ENCODE peak calls at places on chromosomes 11 and 22, in four cellular contexts. T is caudate nucleus, Y is activated T-cell treated with anti-CD3 and anti-CD28 coated beads for 1 hour, B is HFFc6. U is an unnamed sample.

GRCh38 chr22:18068381-18068988 is 9.3 kb upstream of the PEX26 start:
- DNase-seq in B (peak), Y (no peak), T (no peak), U (no peak)

GRCh38 chr22:44337658-44338004 is 24.9 kb upstream of the SHISAL1 start:
- DNase-seq in T (peak), B (peak), Y (no peak), U (no peak)

GRCh38 chr22:23053051-23053707 is 17.1 kb upstream of the GNAZ start:
- DNase-seq in Y (no peak), T (no peak), B (no peak), U (no peak)

GRCh38 chr22:29524440-29525191 is 28.9 kb downstream of the THOC5 start:
- DNase-seq in T (no peak), Y (peak), B (peak), U (peak)

GRCh38 chr22:35873426-35873825 is 155.2 kb downstream of the RBFOX2 start:
- DNase-seq in Y (no peak), T (no peak), B (no peak), U (no peak)

GRCh38 chr11:93775289-93775688 is 8.8 kb upstream of the MED17 start:
- DNase-seq in Y (no peak), T (no peak), B (no peak), U (no peak)

GRCh38 chr11:32052218-32052617 is 38.7 kb upstream of the RCN1 start:
- DNase-seq in B (peak), Y (peak), T (peak), U (peak)

GRCh38 chr22:32309585-32310251 is 47.9 kb upstream of the RFPL3 start:
- DNase-seq in Y (no peak), B (no peak), T (no peak), U (no peak)

GRCh38 chr22:20175597-20175900 is 24.7 kb upstream of the CCDC188 start:
- DNase-seq in Y (no peak), B (no peak), T (no peak), U (no peak)

GRCh38 chr11:122633219-122633829 is 22.2 kb upstream of the UBASH3B start:
- DNase-seq in B (peak), Y (no peak), T (peak), U (peak)

GRCh38 chr22:47076758-47077157 is 314.3 kb downstream of the TBC1D22A start:
- DNase-seq in B (no peak), T (no peak), Y (no peak), U (no peak)

GRCh38 chr11:94740083-94740974 is 27.8 kb upstream of the AMOTL1 start:
- DNase-seq in Y (no peak), B (no peak), T (peak), U (no peak)

GRCh38 chr22:40428796-40429195 is 58.4 kb downstream of the SGSM3 start:
- DNase-seq in T (no peak), B (no peak), Y (no peak), U (no peak)

GRCh38 chr22:41943661-41944209 is 3.2 kb downstream of the CENPM start:
- DNase-seq in Y (no peak), T (peak), B (peak), U (no peak)

GRCh38 chr11:34825670-34826383 is 90.4 kb downstream of the APIP start:
- DNase-seq in B (no peak), Y (no peak), T (peak), U (no peak)

GRCh38 chr11:46427364-46427763 is 35.8 kb upstream of the CHRM4 start:
- DNase-seq in Y (no peak), B (no peak), T (peak), U (no peak)

GRCh38 chr11:64146036-64146943 is 19.6 kb downstream of the MACROD1 start:
- DNase-seq in Y (peak), T (no peak), B (peak), U (peak)

GRCh38 chr11:121722431-121723256 is 269.9 kb upstream of the SORL1-AS1 start:
- DNase-seq in B (peak), T (peak), Y (no peak), U (no peak)

GRCh38 chr11:34243620-34244493 is 114.0 kb downstream of the ABTB2 start:
- DNase-seq in B (peak), Y (no peak), T (no peak), U (peak)

GRCh38 chr22:45212306-45212709 is 28.4 kb downstream of the KIAA0930 start:
- DNase-seq in B (peak), T (peak), Y (no peak), U (no peak)

GRCh38 chr11:1546536-1547466 is 25.3 kb downstream of the DUSP8 start:
- DNase-seq in B (no peak), Y (peak), T (peak), U (peak)

GRCh38 chr11:116376547-116376946 is 396.2 kb downstream of the BUD13 start:
- DNase-seq in B (no peak), T (no peak), Y (no peak), U (no peak)

GRCh38 chr11:75133976-75134375 is 16.9 kb upstream of the SLCO2B1 start:
- DNase-seq in Y (no peak), B (no peak), T (no peak), U (no peak)

GRCh38 chr11:27209562-27210005 is 153.4 kb downstream of the CCDC34 start:
- DNase-seq in Y (no peak), B (peak), T (no peak), U (no peak)